ENCODE peak calls at places on chromosome 12, in eight cellular contexts. H is SK-N-SH, G is tibial nerve, O is sigmoid colon, J is HepG2, E is transverse colon, S is ovary, U is A549. M is an unnamed sample.

GRCh38 chr12:106766393-106766826 is 8.1 kb upstream of the RIC8B start:
- DNase-seq in E (no peak), J (no peak), O (no peak), H (no peak), G (peak; percentile 61), U (no peak), S (peak; percentile 79), M (peak; percentile 57)

GRCh38 chr12:4809449-4810218 is 89.4 kb downstream of the GALNT8 start:
- DNase-seq in U (no peak), S (no peak), H (peak; percentile 28), G (no peak), J (no peak), O (no peak), E (no peak), M (no peak)

GRCh38 chr12:50309950-50310349 is 26.6 kb upstream of the LIMA1 start:
- DNase-seq in G (no peak), H (no peak), U (no peak), O (no peak), J (no peak), E (no peak), S (no peak), M (no peak)

GRCh38 chr12:108989381-108989780 is 31.5 kb downstream of the SVOP start:
- DNase-seq in O (no peak), U (no peak), G (no peak), H (no peak), S (no peak), E (no peak), J (no peak), M (no peak)

GRCh38 chr12:53063708-53064612 is 14.1 kb downstream of the TNS2 start:
- DNase-seq in S (peak; percentile 71), G (peak; percentile 70), J (no peak), E (peak; percentile 22), U (no peak), H (no peak), O (peak; percentile 92), M (no peak)

GRCh38 chr12:48995061-48995879 is 3.9 kb downstream of the DDN start:
- DNase-seq in G (peak; percentile 65), S (peak; percentile 79), U (peak; percentile 89), E (peak; percentile 85), J (peak; percentile 67), H (peak; percentile 98), O (peak; percentile 89), M (peak; percentile 86)

GRCh38 chr12:49403887-49404517 is 36.7 kb downstream of the SPATS2 start:
- DNase-seq in G (no peak), E (no peak), S (no peak), O (no peak), H (no peak), J (no peak), U (no peak), M (no peak)

GRCh38 chr12:55664826-55665225 is 28.1 kb downstream of the OR10P1 start:
- DNase-seq in E (no peak), G (no peak), J (no peak), O (no peak), H (no peak), U (no peak), S (no peak), M (no peak)

GRCh38 chr12:24803406-24804245 is 145.3 kb downstream of the BCAT1 start:
- DNase-seq in E (no peak), S (no peak), H (no peak), G (no peak), O (no peak), J (no peak), U (no peak), M (no peak)

GRCh38 chr12:111215891-111216290 is 153.0 kb downstream of the PHETA1 start:
- DNase-seq in E (no peak), S (no peak), G (no peak), U (no peak), H (no peak), J (no peak), O (no peak), M (no peak)

GRCh38 chr12:123164710-123165261 is 13.9 kb upstream of the PITPNM2 start:
- DNase-seq in O (no peak), E (no peak), G (no peak), J (no peak), S (no peak), U (no peak), H (no peak), M (no peak)

GRCh38 chr12:122853582-122854245 is 18.5 kb downstream of the HIP1R start:
- DNase-seq in O (no peak), E (no peak), U (no peak), G (no peak), J (no peak), S (no peak), H (peak; percentile 40), M (no peak)

GRCh38 chr12:51773145-51773869 is 75.2 kb downstream of the FIGNL2 start:
- DNase-seq in U (peak; percentile 50), H (no peak), O (no peak), S (no peak), J (no peak), G (no peak), E (no peak), M (no peak)

GRCh38 chr12:74780458-74781241 is 243.0 kb downstream of the ATXN7L3B start:
- DNase-seq in H (no peak), U (no peak), G (no peak), E (no peak), S (no peak), O (no peak), J (no peak), M (no peak)

GRCh38 chr12:19430988-19431387 is 8.3 kb upstream of the AEBP2 start:
- DNase-seq in J (no peak), S (no peak), E (no peak), O (no peak), U (no peak), H (no peak), G (no peak), M (no peak)

GRCh38 chr12:103802586-103802886 is 38.5 kb downstream of the NT5DC3 start:
- DNase-seq in H (no peak), J (no peak), E (no peak), O (peak; percentile 62), G (no peak), S (no peak), U (no peak), M (no peak)

GRCh38 chr12:103798586-103798985 is 42.4 kb downstream of the NT5DC3 start:
- DNase-seq in O (peak; percentile 19), S (no peak), U (no peak), J (no peak), E (no peak), G (no peak), H (no peak), M (no peak)

GRCh38 chr12:103801709-103802585 is 39.1 kb downstream of the NT5DC3 start:
- DNase-seq in H (no peak), O (peak; percentile 65), S (no peak), G (no peak), J (peak; percentile 57), U (peak; percentile 73), E (no peak), M (no peak)

GRCh38 chr12:103799504-103800251 is 41.4 kb downstream of the NT5DC3 start:
- DNase-seq in J (peak; percentile 43), G (no peak), H (no peak), S (no peak), E (peak; percentile 20), O (peak; percentile 58), U (peak; percentile 70), M (no peak)

GRCh38 chr12:103800252-103800771 is 40.7 kb downstream of the NT5DC3 start:
- DNase-seq in J (peak; percentile 47), S (peak; percentile 61), H (peak; percentile 24), G (peak; percentile 50), O (peak; percentile 83), E (peak; percentile 33), U (peak; percentile 30), M (peak; percentile 68)
- TF ChIP-seq EP300 in J (no peak), S (no peak), H (no peak), G (no peak), O (no peak), E (no peak), U (no peak), M (no peak)

DNA sequence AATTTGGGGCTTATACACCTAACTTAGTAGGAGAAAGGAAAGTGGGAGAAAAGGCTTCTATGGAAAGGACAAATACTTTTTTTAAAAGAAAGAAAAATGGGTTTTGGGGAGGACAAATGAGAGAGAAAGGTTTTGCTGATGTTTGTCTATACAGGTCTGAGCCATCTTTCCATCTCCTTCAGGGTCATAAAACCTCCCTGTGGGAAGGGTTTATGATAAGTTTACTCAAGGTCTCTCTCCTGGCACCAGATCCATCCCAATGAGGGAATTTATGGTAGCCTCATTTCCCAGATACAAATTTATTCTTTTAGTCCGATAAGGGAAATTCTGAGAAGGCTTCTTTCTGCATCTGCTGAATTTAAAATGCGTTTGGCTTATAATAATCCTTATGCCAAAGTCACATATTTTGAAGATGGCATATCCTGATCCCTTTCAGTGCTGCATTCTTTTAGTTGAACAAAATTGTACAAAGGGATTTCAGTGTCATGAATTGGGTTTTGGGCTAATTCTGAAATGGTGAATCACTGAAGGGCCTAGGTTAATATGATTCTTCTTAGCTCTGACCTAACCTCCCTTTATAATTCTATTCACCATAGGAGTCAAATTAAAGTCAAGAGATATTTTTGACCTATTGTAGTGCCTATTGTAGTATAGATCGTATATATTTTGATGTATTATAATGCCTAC is 173.5 kb upstream of the DYRK2 start:
- DNase-seq in G (no peak), J (no peak), U (no peak), S (no peak), E (no peak), O (no peak), H (no peak), M (no peak)
- TF ChIP-seq CTCF in G (no peak), J (no peak), U (no peak), S (no peak), E (no peak), O (no peak), H (no peak), M (no peak)

DNA sequence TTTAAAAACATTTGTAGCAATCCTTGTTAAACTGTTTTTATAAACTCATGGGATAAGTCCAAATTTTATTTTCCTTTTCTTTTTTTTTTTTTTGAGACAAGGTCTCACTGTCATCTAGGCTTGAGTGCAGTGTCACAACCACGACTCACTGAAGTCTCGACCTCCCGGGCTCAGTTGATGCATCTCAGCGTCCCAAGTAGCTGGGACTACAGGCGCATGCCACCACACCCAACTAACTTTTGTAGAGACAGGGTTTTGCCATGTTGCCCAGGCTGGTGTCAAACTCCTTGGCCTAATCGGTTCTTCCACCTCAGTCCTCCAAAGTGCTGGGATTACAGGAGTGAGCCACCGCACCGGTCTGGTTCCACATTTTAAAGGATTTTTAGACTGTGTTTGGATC is 9.8 kb downstream of the RAP1B start:
- DNase-seq in E (no peak), H (no peak), U (no peak), S (no peak), G (no peak), O (no peak), J (no peak), M (no peak)
- H3K4me1 ChIP-seq in E (peaks cover 70% of the 10 kb centered on the region), H (peaks cover 36% of the 10 kb centered on the region), U (peaks cover 54% of the 10 kb centered on the region), S (peaks cover 15% of the 10 kb centered on the region), G (peaks cover 74% of the 10 kb centered on the region), O (no peaks in the 10 kb centered on the region), J (peaks cover 42% of the 10 kb centered on the region), M (peaks cover 61% of the 10 kb centered on the region)

DNA sequence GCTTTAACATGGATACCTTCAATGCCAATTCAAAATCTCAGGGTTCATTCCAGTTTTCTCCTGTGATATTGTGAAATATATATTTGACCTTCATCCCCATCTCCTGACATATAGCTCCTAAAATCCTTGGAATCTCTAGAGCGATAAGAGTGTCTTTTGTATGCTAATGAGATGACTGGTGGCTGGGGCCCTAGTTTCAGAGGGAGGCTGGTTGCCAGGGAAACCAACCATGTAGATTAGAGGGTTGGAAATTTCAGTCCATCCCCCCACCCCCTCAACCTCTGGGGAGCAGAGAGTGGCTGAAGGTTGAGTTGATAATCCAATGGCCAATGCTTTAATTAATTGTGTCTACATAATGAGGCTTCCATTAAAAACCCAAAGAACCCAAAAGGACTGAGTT is 59.4 kb downstream of the SDR9C7 start:
- DNase-seq in G (no peak), H (no peak), S (no peak), O (no peak), E (no peak), U (no peak), J (no peak), M (no peak)
- TF ChIP-seq EP300 in G (no peak), H (no peak), S (no peak), O (no peak), E (no peak), U (no peak), J (no peak), M (no peak)

M was measured in stomach.